ENCODE peak calls at places on chromosomes 13 and 19, in seven cellular contexts. G, J, Z, R, X, Y and T are unnamed samples.

GRCh38 chr19:13053761-13054604 is 48.7 kb downstream of the LYL1 start:
- DNase-seq in G (peak), J (no peak), Z (peak), R (no peak), X (no peak), Y (peak), T (peak)

GRCh38 chr13:111013196-111013595 is 98.3 kb upstream of the ANKRD10 start:
- DNase-seq in G (no peak), J (no peak), Z (no peak), R (no peak), X (no peak), Y (no peak), T (no peak)

GRCh38 chr13:52707375-52707774 is 32.2 kb downstream of the CNMD start:
- DNase-seq in G (no peak), J (no peak), Z (no peak), R (no peak), X (no peak), Y (no peak), T (no peak)

GRCh38 chr13:75445717-75446529 is 36.0 kb downstream of the TBC1D4 start:
- DNase-seq in G (no peak), J (no peak), Z (peak), R (no peak), X (no peak), Y (no peak), T (peak)

GRCh38 chr13:52449323-52450011 is 967 bp downstream of the VPS36 start:
- DNase-seq in G (no peak), J (no peak), Z (no peak), R (no peak), X (no peak), Y (no peak), T (no peak)

GRCh38 chr13:65966991-65967451 is 1263.1 kb downstream of the PCDH9 start:
- DNase-seq in G (no peak), J (no peak), Z (peak), R (no peak), X (no peak), Y (no peak), T (peak)

GRCh38 chr19:51161266-51161665 is 19.2 kb downstream of the SIGLEC7 start:
- DNase-seq in G (no peak), J (no peak), Z (no peak), R (no peak), X (no peak), Y (no peak), T (no peak)

GRCh38 chr13:41848435-41849255 is 112.3 kb downstream of the VWA8 start:
- DNase-seq in G (peak), J (no peak), Z (peak), R (no peak), X (no peak), Y (no peak), T (peak)

GRCh38 chr13:41780736-41781708 is 179.9 kb downstream of the VWA8 start:
- DNase-seq in G (peak), J (no peak), Z (peak), R (no peak), X (no peak), Y (no peak), T (peak)

GRCh38 chr19:32397736-32398135 is 7.8 kb upstream of the DPY19L3 start:
- DNase-seq in G (peak), J (no peak), Z (peak), R (no peak), X (no peak), Y (no peak), T (peak)

GRCh38 chr13:30881191-30881651 is 24.9 kb upstream of the MEDAG start:
- DNase-seq in G (no peak), J (no peak), Z (peak), R (no peak), X (peak), Y (no peak), T (no peak)

GRCh38 chr19:19217110-19217509 is 5.4 kb downstream of the NCAN start:
- DNase-seq in G (no peak), J (no peak), Z (peak), R (no peak), X (no peak), Y (no peak), T (peak)

GRCh38 chr13:99332456-99332855 is 25.3 kb upstream of the GPR183 start:
- DNase-seq in G (no peak), J (no peak), Z (no peak), R (no peak), X (no peak), Y (no peak), T (no peak)

GRCh38 chr13:43567608-43568007 is 219.2 kb downstream of the ENOX1 start:
- DNase-seq in G (no peak), J (no peak), Z (no peak), R (no peak), X (no peak), Y (no peak), T (no peak)

GRCh38 chr19:51116736-51117135 is 8.0 kb upstream of the SIGLEC9 start:
- DNase-seq in G (no peak), J (no peak), Z (no peak), R (no peak), X (no peak), Y (no peak), T (no peak)

GRCh38 chr13:30634838-30635237 is 17.1 kb downstream of the USPL1 start:
- DNase-seq in G (no peak), J (no peak), Z (no peak), R (no peak), X (no peak), Y (no peak), T (no peak)

GRCh38 chr13:93603043-93603442 is 376.4 kb downstream of the GPC6 start:
- DNase-seq in G (peak), J (no peak), Z (peak), R (no peak), X (no peak), Y (no peak), T (peak)

GRCh38 chr13:33016414-33017409 is at the start of gene KL:
- DNase-seq in G (no peak), J (no peak), Z (no peak), R (no peak), X (no peak), Y (no peak), T (no peak)

GRCh38 chr13:31885994-31886393 is 145.6 kb upstream of the FRY start:
- DNase-seq in G (no peak), J (no peak), Z (no peak), R (no peak), X (no peak), Y (no peak), T (peak)

GRCh38 chr19:37221136-37221535 is 3.1 kb downstream of the ZNF383 start:
- DNase-seq in G (no peak), J (no peak), Z (no peak), R (no peak), X (no peak), Y (no peak), T (no peak)